ENCODE peak calls at places on chromosomes 4 and X, in five cellular contexts. R, G, V, J and P are unnamed samples. For H3K4me1, the result is how much of the 10 kb centered on the place peaks cover.

GRCh38 chrX:55451125-55451524 is 802 bp upstream of the MAGEH1 start:
- DNase-seq in V (no peak), G (no peak), J (no peak), R (no peak), P (no peak)

GRCh38 chr4:78616046-78616498 is 64.5 kb downstream of the ANXA3 start:
- DNase-seq in J (no peak), V (no peak), R (no peak), G (no peak), P (no peak)

GRCh38 chrX:125293792-125294780 is 25.6 kb upstream of the TEX13C start:
- DNase-seq in V (no peak), G (no peak), J (no peak), R (no peak), P (no peak)

GRCh38 chr4:140719022-140719421 is 37.2 kb downstream of the TBC1D9 start:
- DNase-seq in R (no peak), G (no peak), V (no peak), J (no peak), P (no peak)

GRCh38 chr4:10087152-10087791 is 29.3 kb downstream of the WDR1 start:
- DNase-seq in R (no peak), G (no peak), J (no peak), V (peak), P (peak)

GRCh38 chrX:142576615-142577014 is 371.5 kb upstream of the MAGEC2 start:
- DNase-seq in G (no peak), V (no peak), J (no peak), R (no peak), P (no peak)

GRCh38 chrX:69305333-69306062 is 140.2 kb upstream of the PJA1 start:
- DNase-seq in J (no peak), G (no peak), V (no peak), R (peak), P (no peak)

GRCh38 chrX:147403075-147403474 is 508.6 kb upstream of the FMR1 start:
- DNase-seq in V (no peak), R (no peak), J (no peak), G (no peak), P (no peak)

GRCh38 chrX:21806691-21807090 is 32.7 kb upstream of the MBTPS2 start:
- DNase-seq in V (no peak), G (no peak), R (no peak), J (no peak), P (no peak)

GRCh38 chr4:80532674-80533333 is 197.3 kb downstream of the CFAP299 start:
- DNase-seq in G (no peak), J (no peak), R (no peak), V (no peak), P (no peak)

GRCh38 chr4:184262901-184263300 is 45.2 kb upstream of the ENPP6 start:
- DNase-seq in J (no peak), G (no peak), V (no peak), R (peak), P (no peak)

GRCh38 chr4:88158360-88159136 is at the start of gene ABCG2:
- DNase-seq in G (no peak), J (peak), V (no peak), R (peak), P (peak)

GRCh38 chrX:13009844-13010243 is 34.6 kb downstream of the FAM9C start:
- DNase-seq in G (no peak), V (no peak), J (no peak), R (no peak), P (no peak)
- H3K4me1 ChIP-seq in G (half or more), V (under half), J (under half), R (under half), P (under half)

GRCh38 chr4:40502936-40503335 is 126.7 kb downstream of the RBM47 start:
- DNase-seq in R (no peak), V (no peak), J (no peak), G (no peak), P (no peak)
- H3K4me1 ChIP-seq in R (under half), V (under half), J (half or more), G (under half), P (under half)

GRCh38 chr4:105149771-105150170 is 3.1 kb downstream of the TET2 start:
- DNase-seq in J (peak), G (no peak), V (no peak), R (no peak), P (no peak)
- H3K4me1 ChIP-seq in J (under half), G (under half), V (under half), R (under half), P (under half)

GRCh38 chrX:45868425-45868824 is 667.7 kb upstream of the DIPK2B start:
- DNase-seq in R (no peak), G (no peak), V (no peak), J (no peak), P (no peak)
- H3K4me1 ChIP-seq in R (under half), G (under half), V (under half), J (under half), P (under half)